ENCODE peak calls at places on chromosomes 7 and 10, in nine cellular contexts. One of them, this sample, is unnamed.

GRCh38 chr7:87414400-87415188 is 60.9 kb downstream of the ABCB4 start:
- DNase-seq in NK-92 treated with Interleukin-12 subunit alpha and Interleukin-12 subunit beta, amount 100 ng/mL, for 24 hours: no peak
- DNase-seq in Daoy: no peak
- DNase-seq in transverse colon: no peak
- DNase-seq in anterior cingulate cortex: no peak
- DNase-seq in IMR-90: peak
- DNase-seq in CD8-positive, alpha-beta T cell: no peak
- DNase-seq in HEK293T: no peak
- DNase-seq in spleen: no peak
- DNase-seq in this sample: no peak

GRCh38 chr10:102500621-102501149 is 1.8 kb downstream of the ACTR1A start:
- DNase-seq in NK-92 treated with Interleukin-12 subunit alpha and Interleukin-12 subunit beta, amount 100 ng/mL, for 24 hours: no peak
- DNase-seq in Daoy: no peak
- DNase-seq in transverse colon: no peak
- DNase-seq in anterior cingulate cortex: no peak
- DNase-seq in IMR-90: no peak
- DNase-seq in CD8-positive, alpha-beta T cell: no peak
- DNase-seq in HEK293T: no peak
- DNase-seq in spleen: peak
- DNase-seq in this sample: no peak

GRCh38 chr10:99172130-99172738 is 63.4 kb downstream of the HPSE2 start:
- DNase-seq in NK-92 treated with Interleukin-12 subunit alpha and Interleukin-12 subunit beta, amount 100 ng/mL, for 24 hours: no peak
- DNase-seq in Daoy: peak
- DNase-seq in transverse colon: peak
- DNase-seq in anterior cingulate cortex: peak
- DNase-seq in IMR-90: peak
- DNase-seq in CD8-positive, alpha-beta T cell: no peak
- DNase-seq in HEK293T: peak
- DNase-seq in spleen: no peak
- DNase-seq in this sample: peak

GRCh38 chr7:100372256-100372655 is 1.0 kb upstream of the PILRA start:
- DNase-seq in NK-92 treated with Interleukin-12 subunit alpha and Interleukin-12 subunit beta, amount 100 ng/mL, for 24 hours: peak
- DNase-seq in Daoy: peak
- DNase-seq in transverse colon: no peak
- DNase-seq in anterior cingulate cortex: no peak
- DNase-seq in IMR-90: peak
- DNase-seq in CD8-positive, alpha-beta T cell: no peak
- DNase-seq in HEK293T: no peak
- DNase-seq in spleen: peak
- DNase-seq in this sample: no peak

GRCh38 chr7:15972767-15973362 is 286.4 kb upstream of the MEOX2 start:
- DNase-seq in NK-92 treated with Interleukin-12 subunit alpha and Interleukin-12 subunit beta, amount 100 ng/mL, for 24 hours: no peak
- DNase-seq in Daoy: peak
- DNase-seq in transverse colon: peak
- DNase-seq in anterior cingulate cortex: no peak
- DNase-seq in IMR-90: peak
- DNase-seq in CD8-positive, alpha-beta T cell: no peak
- DNase-seq in HEK293T: no peak
- DNase-seq in spleen: no peak
- DNase-seq in this sample: no peak

GRCh38 chr7:157801971-157802675 is 465.3 kb downstream of the DNAJB6 start:
- DNase-seq in NK-92 treated with Interleukin-12 subunit alpha and Interleukin-12 subunit beta, amount 100 ng/mL, for 24 hours: no peak
- DNase-seq in Daoy: no peak
- DNase-seq in transverse colon: no peak
- DNase-seq in anterior cingulate cortex: no peak
- DNase-seq in IMR-90: no peak
- DNase-seq in CD8-positive, alpha-beta T cell: no peak
- DNase-seq in HEK293T: no peak
- DNase-seq in spleen: peak
- DNase-seq in this sample: no peak

GRCh38 chr7:7812112-7812511 is 93.7 kb upstream of the RPA3 start:
- DNase-seq in NK-92 treated with Interleukin-12 subunit alpha and Interleukin-12 subunit beta, amount 100 ng/mL, for 24 hours: no peak
- DNase-seq in Daoy: no peak
- DNase-seq in transverse colon: no peak
- DNase-seq in anterior cingulate cortex: no peak
- DNase-seq in IMR-90: no peak
- DNase-seq in CD8-positive, alpha-beta T cell: no peak
- DNase-seq in HEK293T: no peak
- DNase-seq in spleen: no peak
- DNase-seq in this sample: no peak

GRCh38 chr7:123692471-123692877 is 36.8 kb downstream of the LMOD2 start:
- DNase-seq in NK-92 treated with Interleukin-12 subunit alpha and Interleukin-12 subunit beta, amount 100 ng/mL, for 24 hours: no peak
- DNase-seq in Daoy: no peak
- DNase-seq in transverse colon: no peak
- DNase-seq in anterior cingulate cortex: no peak
- DNase-seq in IMR-90: no peak
- DNase-seq in CD8-positive, alpha-beta T cell: no peak
- DNase-seq in HEK293T: no peak
- DNase-seq in spleen: no peak
- DNase-seq in this sample: no peak

GRCh38 chr7:38756521-38756920 is 125.3 kb upstream of the AMPH start:
- DNase-seq in NK-92 treated with Interleukin-12 subunit alpha and Interleukin-12 subunit beta, amount 100 ng/mL, for 24 hours: no peak
- DNase-seq in Daoy: no peak
- DNase-seq in transverse colon: no peak
- DNase-seq in anterior cingulate cortex: no peak
- DNase-seq in IMR-90: peak
- DNase-seq in CD8-positive, alpha-beta T cell: no peak
- DNase-seq in HEK293T: no peak
- DNase-seq in spleen: no peak
- DNase-seq in this sample: no peak

GRCh38 chr7:101172854-101173751 is 7.0 kb downstream of the NAT16 start:
- DNase-seq in NK-92 treated with Interleukin-12 subunit alpha and Interleukin-12 subunit beta, amount 100 ng/mL, for 24 hours: no peak
- DNase-seq in Daoy: peak
- DNase-seq in transverse colon: peak
- DNase-seq in anterior cingulate cortex: no peak
- DNase-seq in IMR-90: peak
- DNase-seq in CD8-positive, alpha-beta T cell: no peak
- DNase-seq in HEK293T: no peak
- DNase-seq in spleen: no peak
- DNase-seq in this sample: peak

GRCh38 chr10:55747244-55747643 is 613.8 kb downstream of the ZWINT start:
- DNase-seq in NK-92 treated with Interleukin-12 subunit alpha and Interleukin-12 subunit beta, amount 100 ng/mL, for 24 hours: no peak
- DNase-seq in Daoy: no peak
- DNase-seq in transverse colon: peak
- DNase-seq in anterior cingulate cortex: no peak
- DNase-seq in IMR-90: no peak
- DNase-seq in CD8-positive, alpha-beta T cell: no peak
- DNase-seq in HEK293T: no peak
- DNase-seq in spleen: no peak
- DNase-seq in this sample: no peak

GRCh38 chr7:121755818-121756501 is 117.0 kb upstream of the PTPRZ1 start:
- DNase-seq in NK-92 treated with Interleukin-12 subunit alpha and Interleukin-12 subunit beta, amount 100 ng/mL, for 24 hours: no peak
- DNase-seq in Daoy: no peak
- DNase-seq in transverse colon: no peak
- DNase-seq in anterior cingulate cortex: no peak
- DNase-seq in IMR-90: no peak
- DNase-seq in CD8-positive, alpha-beta T cell: no peak
- DNase-seq in HEK293T: no peak
- DNase-seq in spleen: no peak
- DNase-seq in this sample: no peak

GRCh38 chr10:124018886-124019525 is 74.4 kb downstream of the CHST15 start:
- DNase-seq in NK-92 treated with Interleukin-12 subunit alpha and Interleukin-12 subunit beta, amount 100 ng/mL, for 24 hours: no peak
- DNase-seq in Daoy: no peak
- DNase-seq in transverse colon: no peak
- DNase-seq in anterior cingulate cortex: no peak
- DNase-seq in IMR-90: no peak
- DNase-seq in CD8-positive, alpha-beta T cell: no peak
- DNase-seq in HEK293T: no peak
- DNase-seq in spleen: peak
- DNase-seq in this sample: no peak

GRCh38 chr7:49295136-49295535 is 370.8 kb downstream of the CDC14C start:
- DNase-seq in NK-92 treated with Interleukin-12 subunit alpha and Interleukin-12 subunit beta, amount 100 ng/mL, for 24 hours: no peak
- DNase-seq in Daoy: peak
- DNase-seq in transverse colon: no peak
- DNase-seq in anterior cingulate cortex: no peak
- DNase-seq in IMR-90: no peak
- DNase-seq in CD8-positive, alpha-beta T cell: no peak
- DNase-seq in HEK293T: no peak
- DNase-seq in spleen: no peak
- DNase-seq in this sample: peak

GRCh38 chr7:106031271-106032029 is 68.4 kb downstream of the CDHR3 start:
- DNase-seq in NK-92 treated with Interleukin-12 subunit alpha and Interleukin-12 subunit beta, amount 100 ng/mL, for 24 hours: no peak
- DNase-seq in Daoy: no peak
- DNase-seq in transverse colon: no peak
- DNase-seq in anterior cingulate cortex: no peak
- DNase-seq in IMR-90: no peak
- DNase-seq in CD8-positive, alpha-beta T cell: no peak
- DNase-seq in HEK293T: no peak
- DNase-seq in spleen: no peak
- DNase-seq in this sample: peak

GRCh38 chr7:137636376-137636775 is 210.4 kb downstream of the DGKI start:
- DNase-seq in NK-92 treated with Interleukin-12 subunit alpha and Interleukin-12 subunit beta, amount 100 ng/mL, for 24 hours: no peak
- DNase-seq in Daoy: no peak
- DNase-seq in transverse colon: no peak
- DNase-seq in anterior cingulate cortex: no peak
- DNase-seq in IMR-90: peak
- DNase-seq in CD8-positive, alpha-beta T cell: no peak
- DNase-seq in HEK293T: no peak
- DNase-seq in spleen: no peak
- DNase-seq in this sample: no peak

GRCh38 chr10:22010973-22011408 is 7.5 kb upstream of the DNAJC1 start:
- DNase-seq in NK-92 treated with Interleukin-12 subunit alpha and Interleukin-12 subunit beta, amount 100 ng/mL, for 24 hours: no peak
- DNase-seq in Daoy: no peak
- DNase-seq in transverse colon: no peak
- DNase-seq in anterior cingulate cortex: no peak
- DNase-seq in IMR-90: peak
- DNase-seq in CD8-positive, alpha-beta T cell: no peak
- DNase-seq in HEK293T: no peak
- DNase-seq in spleen: no peak
- DNase-seq in this sample: peak

GRCh38 chr7:50404392-50404791 is 45.8 kb downstream of the FIGNL1 start:
- DNase-seq in NK-92 treated with Interleukin-12 subunit alpha and Interleukin-12 subunit beta, amount 100 ng/mL, for 24 hours: no peak
- DNase-seq in Daoy: no peak
- DNase-seq in transverse colon: no peak
- DNase-seq in anterior cingulate cortex: no peak
- DNase-seq in IMR-90: no peak
- DNase-seq in CD8-positive, alpha-beta T cell: no peak
- DNase-seq in HEK293T: peak
- DNase-seq in spleen: no peak
- DNase-seq in this sample: no peak

This sample was measured in cardiac muscle cell.